ENCODE peak calls at places on chromosome X, in nine cellular contexts. One of them, this sample, is unnamed.

GRCh38 chrX:39772057-39772832 is 325.5 kb downstream of the BCOR start:
- DNase-seq in activated gamma-delta T cell treated with Interleukin-2 at 50 U/mL for 16 hours: peak; percentile 32
- DNase-seq in Peyer's patch: peak; percentile 24
- DNase-seq in cardiac fibroblast: no peak
- DNase-seq in RWPE1: peak; percentile 26
- DNase-seq in left ventricle myocardium superior: no peak
- DNase-seq in GM23338: peak; percentile 71
- DNase-seq in fibroblast of mammary gland: no peak
- DNase-seq in fibroblast of the conjunctiva: no peak
- DNase-seq in this sample: peak; percentile 30

GRCh38 chrX:133645251-133645650 is 230.0 kb upstream of the GPC4 start:
- DNase-seq in activated gamma-delta T cell treated with Interleukin-2 at 50 U/mL for 16 hours: no peak
- DNase-seq in fibroblast of mammary gland: peak; percentile 60
- DNase-seq in left ventricle myocardium superior: no peak
- DNase-seq in fibroblast of the conjunctiva: peak; percentile 41
- DNase-seq in GM23338: no peak
- DNase-seq in cardiac fibroblast: peak; percentile 73
- DNase-seq in RWPE1: no peak
- DNase-seq in Peyer's patch: no peak
- DNase-seq in this sample: peak; percentile 19

GRCh38 chrX:1946974-1947373 is 332.1 kb downstream of the ASMT start:
- DNase-seq in cardiac fibroblast: no peak
- DNase-seq in activated gamma-delta T cell treated with Interleukin-2 at 50 U/mL for 16 hours: no peak
- DNase-seq in Peyer's patch: no peak
- DNase-seq in GM23338: no peak
- DNase-seq in RWPE1: no peak
- DNase-seq in fibroblast of the conjunctiva: no peak
- DNase-seq in fibroblast of mammary gland: no peak
- DNase-seq in left ventricle myocardium superior: no peak
- DNase-seq in this sample: no peak

GRCh38 chrX:140766024-140766611 is 56.6 kb downstream of the LINC00632 start:
- DNase-seq in Peyer's patch: peak; percentile 23
- DNase-seq in GM23338: peak; percentile 60
- DNase-seq in left ventricle myocardium superior: no peak
- DNase-seq in cardiac fibroblast: peak; percentile 72
- DNase-seq in fibroblast of the conjunctiva: peak; percentile 37
- DNase-seq in fibroblast of mammary gland: peak; percentile 80
- DNase-seq in RWPE1: peak; percentile 7
- DNase-seq in activated gamma-delta T cell treated with Interleukin-2 at 50 U/mL for 16 hours: peak; percentile 42
- DNase-seq in this sample: peak; percentile 69

GRCh38 chrX:46260502-46260901 is 284.7 kb downstream of the ZNF674 start:
- DNase-seq in Peyer's patch: no peak
- DNase-seq in fibroblast of the conjunctiva: no peak
- DNase-seq in left ventricle myocardium superior: no peak
- DNase-seq in RWPE1: peak; percentile 69
- DNase-seq in GM23338: no peak
- DNase-seq in cardiac fibroblast: no peak
- DNase-seq in fibroblast of mammary gland: no peak
- DNase-seq in activated gamma-delta T cell treated with Interleukin-2 at 50 U/mL for 16 hours: no peak
- DNase-seq in this sample: no peak

GRCh38 chrX:2188316-2188715 is 312.5 kb downstream of the DHRSX start:
- DNase-seq in activated gamma-delta T cell treated with Interleukin-2 at 50 U/mL for 16 hours: no peak
- DNase-seq in fibroblast of mammary gland: no peak
- DNase-seq in GM23338: peak; percentile 35
- DNase-seq in Peyer's patch: no peak
- DNase-seq in fibroblast of the conjunctiva: no peak
- DNase-seq in cardiac fibroblast: peak; percentile 1
- DNase-seq in RWPE1: no peak
- DNase-seq in left ventricle myocardium superior: no peak
- DNase-seq in this sample: no peak

GRCh38 chrX:145213504-145213903 is 33.8 kb upstream of the SPANXN1 start:
- DNase-seq in left ventricle myocardium superior: no peak
- DNase-seq in fibroblast of mammary gland: peak; percentile 12
- DNase-seq in Peyer's patch: no peak
- DNase-seq in activated gamma-delta T cell treated with Interleukin-2 at 50 U/mL for 16 hours: no peak
- DNase-seq in GM23338: peak; percentile 17
- DNase-seq in RWPE1: peak; percentile 1
- DNase-seq in fibroblast of the conjunctiva: no peak
- DNase-seq in cardiac fibroblast: no peak
- DNase-seq in this sample: peak; percentile 0

GRCh38 chrX:108900333-108900732 is 164.0 kb upstream of the IRS4 start:
- DNase-seq in RWPE1: no peak
- DNase-seq in Peyer's patch: no peak
- DNase-seq in fibroblast of the conjunctiva: no peak
- DNase-seq in activated gamma-delta T cell treated with Interleukin-2 at 50 U/mL for 16 hours: no peak
- DNase-seq in cardiac fibroblast: no peak
- DNase-seq in left ventricle myocardium superior: no peak
- DNase-seq in GM23338: no peak
- DNase-seq in fibroblast of mammary gland: no peak
- DNase-seq in this sample: no peak

This sample was measured in fibroblast of villous mesenchyme.